ENCODE peak calls at places on chromosomes 7 and 10, in four cellular contexts. P, U, Z and Y are unnamed samples.

GRCh38 chr7:121337398-121337797 is 8.6 kb downstream of the WNT16 start:
- DNase-seq in P (no peak), U (no peak), Z (no peak), Y (peak; percentile 26)

GRCh38 chr10:59901481-59901880 is 4.9 kb downstream of the CCDC6 start:
- DNase-seq in P (no peak), U (no peak), Z (no peak), Y (no peak)

GRCh38 chr10:114682121-114682520 is 24.0 kb upstream of the ABLIM1 start:
- DNase-seq in P (no peak), U (no peak), Z (no peak), Y (no peak)

GRCh38 chr7:2689951-2690705 is 2.1 kb downstream of the AMZ1 start:
- DNase-seq in P (no peak), U (no peak), Z (no peak), Y (no peak)

GRCh38 chr7:105975770-105976428 is 12.8 kb downstream of the CDHR3 start:
- DNase-seq in P (no peak), U (no peak), Z (no peak), Y (no peak)

GRCh38 chr7:146539836-146540235 is 423.2 kb downstream of the CNTNAP2 start:
- DNase-seq in P (no peak), U (no peak), Z (no peak), Y (no peak)

GRCh38 chr10:60099998-60100747 is 193.8 kb upstream of the CCDC6 start:
- DNase-seq in P (no peak), U (peak; percentile 10), Z (no peak), Y (peak; percentile 75)

GRCh38 chr10:5625992-5626777 is 40.2 kb downstream of the ASB13 start:
- DNase-seq in P (peak; percentile 26), U (no peak), Z (no peak), Y (no peak)

GRCh38 chr10:31618541-31619291 is 299.7 kb downstream of the ZEB1 start:
- DNase-seq in P (no peak), U (peak; percentile 37), Z (no peak), Y (no peak)

GRCh38 chr7:27209933-27210440 is 10.1 kb upstream of the HOXA13 start:
- DNase-seq in P (no peak), U (no peak), Z (no peak), Y (no peak)

GRCh38 chr10:50653142-50653541 is 29.4 kb upstream of the SGMS1 start:
- DNase-seq in P (peak; percentile 15), U (no peak), Z (no peak), Y (no peak)

GRCh38 chr7:2104107-2104710 is 128.5 kb downstream of the MAD1L1 start:
- DNase-seq in P (peak; percentile 56), U (peak; percentile 96), Z (peak; percentile 72), Y (peak; percentile 90)

GRCh38 chr7:130189281-130189782 is 15.9 kb downstream of the TMEM209 start:
- DNase-seq in P (no peak), U (no peak), Z (no peak), Y (peak; percentile 92)

GRCh38 chr7:142804715-142805114 is 33.9 kb downstream of the PRSS2 start:
- DNase-seq in P (no peak), U (no peak), Z (no peak), Y (no peak)

GRCh38 chr10:77641788-77642397 is 4.3 kb upstream of the KCNMA1 start:
- DNase-seq in P (peak; percentile 75), U (peak; percentile 72), Z (peak; percentile 37), Y (peak; percentile 75)

GRCh38 chr10:33334170-33334838 is at the start of gene NRP1:
- DNase-seq in P (peak; percentile 13), U (peak; percentile 40), Z (no peak), Y (no peak)

GRCh38 chr7:15236958-15237357 is 324.9 kb downstream of the AGMO start:
- DNase-seq in P (no peak), U (no peak), Z (no peak), Y (no peak)

GRCh38 chr7:155710530-155710929 is 66.1 kb downstream of the RBM33 start:
- DNase-seq in P (no peak), U (no peak), Z (no peak), Y (no peak)

GRCh38 chr7:112067609-112068540 is 138.3 kb downstream of the DOCK4 start:
- DNase-seq in P (no peak), U (no peak), Z (no peak), Y (no peak)

GRCh38 chr7:68063171-68063570 is 1066.5 kb downstream of the TYW1 start:
- DNase-seq in P (no peak), U (peak; percentile 26), Z (no peak), Y (no peak)

GRCh38 chr7:98056580-98056979 is 50.1 kb upstream of the LMTK2 start:
- DNase-seq in P (peak; percentile 79), U (no peak), Z (no peak), Y (no peak)

GRCh38 chr10:123044391-123044790 is 35.6 kb downstream of the ACADSB start:
- DNase-seq in P (no peak), U (no peak), Z (no peak), Y (peak; percentile 4)

GRCh38 chr10:91880310-91880709 is 29.0 kb downstream of the FGFBP3 start:
- DNase-seq in P (peak; percentile 25), U (no peak), Z (no peak), Y (no peak)

GRCh38 chr10:129932996-129933395 is 31.1 kb downstream of the EBF3 start:
- DNase-seq in P (no peak), U (no peak), Z (no peak), Y (no peak)

GRCh38 chr10:36253731-36254130 is 611.6 kb upstream of the FZD8 start:
- DNase-seq in P (no peak), U (no peak), Z (no peak), Y (no peak)

GRCh38 chr10:95245425-95246055 is 45.3 kb downstream of the PDLIM1 start:
- DNase-seq in P (no peak), U (no peak), Z (no peak), Y (no peak)

GRCh38 chr10:6589287-6590094 is 9.4 kb upstream of the PRKCQ start:
- DNase-seq in P (no peak), U (no peak), Z (no peak), Y (no peak)

GRCh38 chr7:92695308-92696261 is 105.4 kb upstream of the FAM133B start:
- DNase-seq in P (peak; percentile 25), U (peak; percentile 56), Z (no peak), Y (no peak)

GRCh38 chr7:33789871-33790270 is 115.5 kb upstream of the BMPER start:
- DNase-seq in P (no peak), U (no peak), Z (no peak), Y (no peak)

GRCh38 chr7:888081-889024 is 12.0 kb downstream of the GET4 start:
- DNase-seq in P (no peak), U (peak; percentile 7), Z (no peak), Y (no peak)

GRCh38 chr7:86252406-86252805 is 391.3 kb upstream of the GRM3 start:
- DNase-seq in P (no peak), U (no peak), Z (no peak), Y (no peak)

GRCh38 chr7:114414151-114415053 is at the start of gene FOXP2:
- DNase-seq in P (no peak), U (no peak), Z (no peak), Y (no peak)